ENCODE peak calls at places on chromosomes 13 and 19, in seven cellular contexts. M, P, U, T, D, Z and E are unnamed samples.
A peak's percentile ranks its signal among the peaks of the same experiment; 100 is the strongest.

GRCh38 chr13:89541091-89542030 is 1806.1 kb upstream of the MIR17HG start:
- DNase-seq in M (no peak), P (no peak), U (no peak), T (no peak), D (no peak), Z (no peak), E (no peak)

GRCh38 chr13:26887594-26887993 is 127.0 kb upstream of the GPR12 start:
- DNase-seq in M (no peak), P (no peak), U (no peak), T (no peak), D (no peak), Z (no peak), E (no peak)

GRCh38 chr13:19838726-19839342 is 24.6 kb downstream of the ZMYM5 start:
- DNase-seq in M (no peak), P (no peak), U (no peak), T (peak; percentile 82), D (no peak), Z (no peak), E (no peak)

GRCh38 chr19:17749912-17750317 is 1.4 kb upstream of the FCHO1 start:
- DNase-seq in M (no peak), P (no peak), U (no peak), T (no peak), D (no peak), Z (no peak), E (peak; percentile 64)

GRCh38 chr13:46804391-46804815 is 7.4 kb upstream of the ESD start:
- DNase-seq in M (no peak), P (no peak), U (no peak), T (peak; percentile 98), D (no peak), Z (no peak), E (no peak)

GRCh38 chr19:55212447-55212846 is 3.1 kb upstream of the PTPRH start:
- DNase-seq in M (peak; percentile 49), P (peak; percentile 72), U (no peak), T (no peak), D (no peak), Z (peak; percentile 40), E (peak; percentile 76)

GRCh38 chr13:78603240-78603947 is at the start of gene POU4F1:
- DNase-seq in M (peak; percentile 95), P (peak; percentile 62), U (peak; percentile 93), T (peak; percentile 11), D (peak; percentile 88), Z (no peak), E (peak; percentile 87)

GRCh38 chr13:41361501-41361900 is 50.4 kb downstream of the NAA16 start:
- DNase-seq in M (no peak), P (no peak), U (no peak), T (peak; percentile 19), D (no peak), Z (no peak), E (no peak)

GRCh38 chr19:11418518-11419506 is at the start of gene RGL3:
- DNase-seq in M (peak; percentile 60), P (peak; percentile 50), U (peak; percentile 93), T (no peak), D (no peak), Z (no peak), E (no peak)

DNA sequence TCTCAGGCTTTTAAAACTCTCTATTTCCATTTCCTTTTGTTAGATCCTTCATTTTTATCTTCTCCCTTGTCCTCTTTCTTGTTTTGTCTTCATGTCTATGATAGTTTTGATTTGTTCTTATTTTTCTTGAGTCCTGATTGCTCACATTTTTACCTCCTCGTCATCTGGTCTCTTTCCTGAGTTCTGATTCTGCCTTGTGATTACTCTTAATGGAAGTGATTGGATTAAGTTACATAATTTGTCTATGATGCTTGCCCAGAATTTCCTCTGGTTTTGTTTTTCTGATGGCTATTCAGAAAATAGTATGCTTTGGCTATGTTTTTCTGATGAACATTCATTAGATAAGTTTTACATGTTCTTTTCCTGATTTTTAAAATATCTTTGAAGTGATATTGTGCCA is 102.6 kb downstream of the DNAJC3 start:
- DNase-seq in M (no peak), P (no peak), U (no peak), T (no peak), D (no peak), Z (no peak), E (no peak)
- TF ChIP-seq CTCF in M (no peak), P (no peak), U (no peak), T (no peak), D (no peak), Z (no peak), E (no peak)

GRCh38 chr19:42199440-42200115 is 17.9 kb downstream of the DEDD2 start:
- DNase-seq in M (no peak), P (no peak), U (peak; percentile 54), T (no peak), D (no peak), Z (no peak), E (peak; percentile 84)
- TF ChIP-seq CTCF in M (no peak), P (no peak), U (no peak), T (no peak), D (no peak), Z (no peak), E (peak; percentile 50)

GRCh38 chr13:82850644-82851043 is 1031.6 kb downstream of the SLITRK1 start:
- DNase-seq in M (no peak), P (no peak), U (no peak), T (no peak), D (no peak), Z (no peak), E (no peak)

GRCh38 chr13:82848766-82849165 is 1033.5 kb downstream of the SLITRK1 start:
- DNase-seq in M (no peak), P (no peak), U (no peak), T (no peak), D (no peak), Z (no peak), E (no peak)

GRCh38 chr13:82847595-82847994 is 1034.7 kb downstream of the SLITRK1 start:
- DNase-seq in M (no peak), P (no peak), U (no peak), T (no peak), D (no peak), Z (no peak), E (no peak)
- TF ChIP-seq CTCF in M (no peak), P (no peak), U (no peak), T (no peak), D (no peak), Z (no peak), E (no peak)

GRCh38 chr13:109712187-109712601 is 74.2 kb downstream of the IRS2 start:
- DNase-seq in M (no peak), P (no peak), U (no peak), T (no peak), D (no peak), Z (no peak), E (no peak)
- TF ChIP-seq CTCF in M (no peak), P (no peak), U (no peak), T (no peak), D (no peak), Z (no peak), E (no peak)

GRCh38 chr19:41872384-41872774 is 4.7 kb upstream of the CD79A start:
- DNase-seq in M (no peak), P (no peak), U (no peak), T (no peak), D (no peak), Z (no peak), E (peak; percentile 7)

GRCh38 chr19:41870401-41870873 is 6.6 kb upstream of the CD79A start:
- DNase-seq in M (no peak), P (no peak), U (no peak), T (peak; percentile 61), D (no peak), Z (no peak), E (peak; percentile 56)

GRCh38 chr19:41871573-41872383 is 5.3 kb upstream of the CD79A start:
- DNase-seq in M (no peak), P (no peak), U (no peak), T (no peak), D (no peak), Z (no peak), E (peak; percentile 88)

GRCh38 chr19:41869374-41869955 is 7.6 kb upstream of the CD79A start:
- DNase-seq in M (no peak), P (no peak), U (no peak), T (no peak), D (no peak), Z (no peak), E (no peak)

GRCh38 chr19:41872775-41873647 is 4.1 kb upstream of the CD79A start:
- DNase-seq in M (peak; percentile 86), P (peak; percentile 89), U (peak; percentile 94), T (peak; percentile 59), D (peak; percentile 64), Z (peak; percentile 53), E (peak; percentile 80)
- TF ChIP-seq CTCF in M (peak; percentile 48), P (peak; percentile 82), U (peak; percentile 48), T (peak; percentile 55), D (no peak), Z (peak; percentile 74), E (peak; percentile 84)

GRCh38 chr19:16384688-16385087 is 60.1 kb downstream of the KLF2 start:
- DNase-seq in M (no peak), P (no peak), U (no peak), T (no peak), D (no peak), Z (no peak), E (no peak)

GRCh38 chr19:16385296-16385695 is 60.7 kb downstream of the KLF2 start:
- DNase-seq in M (no peak), P (no peak), U (no peak), T (no peak), D (no peak), Z (no peak), E (no peak)

GRCh38 chr19:16381756-16382401 is 57.3 kb downstream of the KLF2 start:
- DNase-seq in M (no peak), P (no peak), U (no peak), T (no peak), D (peak; percentile 68), Z (no peak), E (no peak)

GRCh38 chr19:16382775-16383543 is 58.3 kb downstream of the KLF2 start:
- DNase-seq in M (peak; percentile 86), P (peak; percentile 88), U (peak; percentile 86), T (peak; percentile 85), D (peak; percentile 92), Z (peak; percentile 67), E (peak; percentile 83)

GRCh38 chr19:16383584-16384161 is 59.0 kb downstream of the KLF2 start:
- DNase-seq in M (no peak), P (no peak), U (no peak), T (no peak), D (no peak), Z (no peak), E (no peak)
- TF ChIP-seq CTCF in M (peak; percentile 8), P (no peak), U (peak; percentile 12), T (no peak), D (no peak), Z (no peak), E (no peak)

DNA sequence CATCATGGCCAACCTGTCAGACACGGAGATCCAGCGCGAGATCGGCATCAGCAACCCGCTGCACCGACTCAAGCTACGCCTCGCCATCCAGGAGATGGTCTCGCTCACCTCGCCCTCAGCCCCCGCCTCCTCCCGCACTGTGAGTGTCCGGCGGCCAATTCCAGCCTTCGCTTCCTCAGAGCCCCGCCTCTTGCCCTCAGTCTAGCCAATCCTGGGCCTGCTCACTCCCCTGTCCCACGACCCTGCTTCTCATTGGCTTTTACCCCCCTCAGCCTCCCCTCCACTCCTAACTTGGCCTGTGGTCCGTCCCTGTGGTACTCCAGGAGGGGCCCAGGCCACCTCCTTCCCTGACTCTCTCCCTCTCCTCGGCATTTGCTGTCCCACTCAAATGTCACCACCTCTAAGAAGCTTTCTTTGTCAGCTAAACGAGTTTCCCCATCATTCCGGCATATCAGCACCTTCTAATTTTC is 12.3 kb downstream of the HRC start:
- DNase-seq in M (peak; percentile 97), P (peak; percentile 92), U (peak; percentile 96), T (peak; percentile 89), D (peak; percentile 94), Z (peak; percentile 90), E (peak; percentile 87)
- TF ChIP-seq CTCF in M (no peak), P (no peak), U (no peak), T (no peak), D (no peak), Z (no peak), E (no peak)